ENCODE peak calls at places on chromosomes 3 and 15, in ten cellular contexts. One of them, this sample, is unnamed.

GRCh38 chr15:32657198-32657886 is 15.8 kb downstream of the SCG5 start:
- DNase-seq in mesenchymal stem cell: no peak
- DNase-seq in mesendoderm: no peak
- DNase-seq in sigmoid colon: no peak
- DNase-seq in body of pancreas: peak; percentile 70
- DNase-seq in testis: no peak
- DNase-seq in fibroblast of lung: no peak
- DNase-seq in H9: no peak
- DNase-seq in GM23248: no peak
- DNase-seq in psoas muscle: no peak
- DNase-seq in this sample: peak; percentile 65

GRCh38 chr3:111763101-111763500 is 96.0 kb upstream of the PHLDB2 start:
- DNase-seq in mesenchymal stem cell: peak; percentile 24
- DNase-seq in mesendoderm: no peak
- DNase-seq in sigmoid colon: no peak
- DNase-seq in body of pancreas: no peak
- DNase-seq in testis: no peak
- DNase-seq in fibroblast of lung: no peak
- DNase-seq in H9: no peak
- DNase-seq in GM23248: peak; percentile 20
- DNase-seq in psoas muscle: no peak
- DNase-seq in this sample: peak; percentile 72

GRCh38 chr3:11291808-11292207 is 19.6 kb downstream of the ATG7 start:
- DNase-seq in mesenchymal stem cell: no peak
- DNase-seq in mesendoderm: no peak
- DNase-seq in sigmoid colon: no peak
- DNase-seq in body of pancreas: no peak
- DNase-seq in testis: no peak
- DNase-seq in fibroblast of lung: no peak
- DNase-seq in H9: no peak
- DNase-seq in GM23248: no peak
- DNase-seq in psoas muscle: no peak
- DNase-seq in this sample: no peak

GRCh38 chr3:159877924-159878323 is 110.7 kb upstream of the IL12A start:
- DNase-seq in mesenchymal stem cell: no peak
- DNase-seq in mesendoderm: no peak
- DNase-seq in sigmoid colon: no peak
- DNase-seq in body of pancreas: no peak
- DNase-seq in testis: no peak
- DNase-seq in fibroblast of lung: no peak
- DNase-seq in H9: no peak
- DNase-seq in GM23248: peak; percentile 23
- DNase-seq in psoas muscle: no peak
- DNase-seq in this sample: no peak

GRCh38 chr3:141485578-141486415 is 1.0 kb upstream of the RASA2 start:
- DNase-seq in mesenchymal stem cell: peak; percentile 77
- DNase-seq in mesendoderm: peak; percentile 42
- DNase-seq in sigmoid colon: no peak
- DNase-seq in body of pancreas: no peak
- DNase-seq in testis: no peak
- DNase-seq in fibroblast of lung: peak; percentile 40
- DNase-seq in H9: no peak
- DNase-seq in GM23248: peak; percentile 90
- DNase-seq in psoas muscle: no peak
- DNase-seq in this sample: peak; percentile 86

GRCh38 chr3:196193037-196193737 is 18.0 kb downstream of the ZDHHC19 start:
- DNase-seq in mesenchymal stem cell: no peak
- DNase-seq in mesendoderm: no peak
- DNase-seq in sigmoid colon: no peak
- DNase-seq in body of pancreas: no peak
- DNase-seq in testis: no peak
- DNase-seq in fibroblast of lung: no peak
- DNase-seq in H9: no peak
- DNase-seq in GM23248: no peak
- DNase-seq in psoas muscle: peak; percentile 14
- DNase-seq in this sample: no peak

GRCh38 chr15:84142888-84143337 is 92.7 kb upstream of the GOLGA6L4 start:
- DNase-seq in mesenchymal stem cell: peak; percentile 87
- DNase-seq in mesendoderm: peak; percentile 86
- DNase-seq in sigmoid colon: peak; percentile 87
- DNase-seq in body of pancreas: peak; percentile 83
- DNase-seq in testis: peak; percentile 86
- DNase-seq in fibroblast of lung: peak; percentile 88
- DNase-seq in H9: peak; percentile 84
- DNase-seq in GM23248: peak; percentile 83
- DNase-seq in psoas muscle: no peak
- DNase-seq in this sample: peak; percentile 57

GRCh38 chr3:14640157-14640562 is 11.4 kb upstream of the CCDC174 start:
- DNase-seq in mesenchymal stem cell: no peak
- DNase-seq in mesendoderm: no peak
- DNase-seq in sigmoid colon: no peak
- DNase-seq in body of pancreas: no peak
- DNase-seq in testis: no peak
- DNase-seq in fibroblast of lung: no peak
- DNase-seq in H9: no peak
- DNase-seq in GM23248: peak; percentile 49
- DNase-seq in psoas muscle: no peak
- DNase-seq in this sample: no peak

DNA sequence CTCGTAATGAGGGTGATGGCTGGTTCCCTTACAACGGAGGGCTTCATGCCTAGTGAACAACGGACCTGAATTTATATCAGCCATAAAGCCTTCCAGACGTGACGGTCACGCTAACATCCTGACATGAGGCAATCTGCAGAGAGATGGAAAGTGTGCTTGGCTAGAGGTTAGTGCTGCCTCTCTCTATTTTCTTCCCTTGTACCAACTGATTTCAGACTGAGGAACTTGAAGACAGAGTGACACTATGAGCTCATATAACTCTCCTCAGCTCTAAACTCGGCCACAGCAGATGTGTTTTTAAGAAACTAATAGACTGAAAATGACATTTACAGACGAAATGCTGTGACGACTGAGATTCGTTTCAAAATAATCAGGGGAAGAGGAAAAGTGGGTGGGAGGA is 122.4 kb downstream of the XXYLT1 start:
- DNase-seq in mesenchymal stem cell: peak; percentile 52
- DNase-seq in mesendoderm: no peak
- DNase-seq in sigmoid colon: no peak
- DNase-seq in body of pancreas: no peak
- DNase-seq in testis: no peak
- DNase-seq in fibroblast of lung: peak; percentile 26
- DNase-seq in H9: no peak
- DNase-seq in GM23248: peak; percentile 43
- DNase-seq in psoas muscle: no peak
- DNase-seq in this sample: no peak
- H3K4me1 ChIP-seq in mesenchymal stem cell: peaks cover 16% of the 10 kb centered on the region
- H3K4me1 ChIP-seq in mesendoderm: peaks cover 13% of the 10 kb centered on the region
- H3K4me1 ChIP-seq in sigmoid colon: peaks cover 35% of the 10 kb centered on the region
- H3K4me1 ChIP-seq in body of pancreas: peaks cover 15% of the 10 kb centered on the region
- H3K4me1 ChIP-seq in testis: peaks cover 5% of the 10 kb centered on the region
- H3K4me1 ChIP-seq in fibroblast of lung: peaks cover 44% of the 10 kb centered on the region
- H3K4me1 ChIP-seq in H9: peaks cover 9% of the 10 kb centered on the region
- H3K4me1 ChIP-seq in GM23248: peaks cover 25% of the 10 kb centered on the region
- H3K4me1 ChIP-seq in psoas muscle: peaks cover 6% of the 10 kb centered on the region
- H3K4me1 ChIP-seq in this sample: peaks cover 22% of the 10 kb centered on the region

GRCh38 chr15:22263738-22264137 is 183.4 kb downstream of the OR4M2 start:
- DNase-seq in mesenchymal stem cell: no peak
- DNase-seq in mesendoderm: no peak
- DNase-seq in sigmoid colon: no peak
- DNase-seq in body of pancreas: no peak
- DNase-seq in testis: no peak
- DNase-seq in fibroblast of lung: no peak
- DNase-seq in H9: no peak
- DNase-seq in GM23248: no peak
- DNase-seq in psoas muscle: no peak
- DNase-seq in this sample: no peak

GRCh38 chr15:22262613-22263020 is 182.3 kb downstream of the OR4M2 start:
- DNase-seq in mesenchymal stem cell: no peak
- DNase-seq in mesendoderm: no peak
- DNase-seq in sigmoid colon: no peak
- DNase-seq in body of pancreas: no peak
- DNase-seq in testis: peak; percentile 20
- DNase-seq in fibroblast of lung: no peak
- DNase-seq in H9: no peak
- DNase-seq in GM23248: no peak
- DNase-seq in psoas muscle: peak; percentile 63
- DNase-seq in this sample: no peak

GRCh38 chr15:22265056-22265945 is 185.0 kb downstream of the OR4M2 start:
- DNase-seq in mesenchymal stem cell: no peak
- DNase-seq in mesendoderm: no peak
- DNase-seq in sigmoid colon: no peak
- DNase-seq in body of pancreas: no peak
- DNase-seq in testis: no peak
- DNase-seq in fibroblast of lung: no peak
- DNase-seq in H9: no peak
- DNase-seq in GM23248: no peak
- DNase-seq in psoas muscle: no peak
- DNase-seq in this sample: no peak

GRCh38 chr15:22265961-22266360 is 185.6 kb downstream of the OR4M2 start:
- DNase-seq in mesenchymal stem cell: no peak
- DNase-seq in mesendoderm: no peak
- DNase-seq in sigmoid colon: no peak
- DNase-seq in body of pancreas: no peak
- DNase-seq in testis: no peak
- DNase-seq in fibroblast of lung: no peak
- DNase-seq in H9: no peak
- DNase-seq in GM23248: no peak
- DNase-seq in psoas muscle: no peak
- DNase-seq in this sample: no peak

DNA sequence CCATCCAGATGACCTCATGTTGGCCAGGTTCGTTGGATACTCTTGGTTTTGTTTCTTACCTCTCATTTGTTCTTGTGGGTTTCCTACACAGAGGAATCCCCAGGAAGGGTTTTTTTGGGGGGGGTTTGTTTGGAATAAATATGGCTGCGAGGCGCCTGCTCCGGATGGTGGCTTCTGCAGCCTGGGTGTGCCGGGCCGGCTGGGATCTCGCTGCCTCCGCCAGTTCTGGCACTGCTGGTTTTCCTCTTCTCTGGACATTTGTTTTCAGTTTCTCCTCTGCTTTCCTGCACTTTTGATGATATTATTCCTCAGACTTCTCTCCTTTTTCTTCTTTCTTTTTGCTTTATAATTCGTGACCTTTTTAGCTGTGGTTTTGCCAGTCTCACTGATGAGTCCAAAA is 187.4 kb downstream of the OR4M2 start:
- DNase-seq in mesenchymal stem cell: no peak
- DNase-seq in mesendoderm: no peak
- DNase-seq in sigmoid colon: no peak
- DNase-seq in body of pancreas: no peak
- DNase-seq in testis: no peak
- DNase-seq in fibroblast of lung: no peak
- DNase-seq in H9: no peak
- DNase-seq in GM23248: no peak
- DNase-seq in psoas muscle: no peak
- DNase-seq in this sample: no peak
- H3K27me3 ChIP-seq in mesenchymal stem cell: no peaks in the 10 kb centered on the region
- H3K27me3 ChIP-seq in mesendoderm: no peaks in the 10 kb centered on the region
- H3K27me3 ChIP-seq in sigmoid colon: no peaks in the 10 kb centered on the region
- H3K27me3 ChIP-seq in body of pancreas: no peaks in the 10 kb centered on the region
- H3K27me3 ChIP-seq in testis: no peaks in the 10 kb centered on the region
- H3K27me3 ChIP-seq in fibroblast of lung: no peaks in the 10 kb centered on the region
- H3K27me3 ChIP-seq in H9: no peaks in the 10 kb centered on the region
- H3K27me3 ChIP-seq in GM23248: no peaks in the 10 kb centered on the region
- H3K27me3 ChIP-seq in psoas muscle: no peaks in the 10 kb centered on the region
- H3K27me3 ChIP-seq in this sample: no peaks in the 10 kb centered on the region

GRCh38 chr3:161333696-161334095 is 37.6 kb downstream of the SPTSSB start:
- DNase-seq in mesenchymal stem cell: no peak
- DNase-seq in mesendoderm: no peak
- DNase-seq in sigmoid colon: no peak
- DNase-seq in body of pancreas: no peak
- DNase-seq in testis: no peak
- DNase-seq in fibroblast of lung: no peak
- DNase-seq in H9: no peak
- DNase-seq in GM23248: no peak
- DNase-seq in psoas muscle: no peak
- DNase-seq in this sample: no peak

GRCh38 chr3:161339517-161340500 is 31.5 kb downstream of the SPTSSB start:
- DNase-seq in mesenchymal stem cell: peak; percentile 28
- DNase-seq in mesendoderm: no peak
- DNase-seq in sigmoid colon: no peak
- DNase-seq in body of pancreas: no peak
- DNase-seq in testis: no peak
- DNase-seq in fibroblast of lung: no peak
- DNase-seq in H9: no peak
- DNase-seq in GM23248: no peak
- DNase-seq in psoas muscle: no peak
- DNase-seq in this sample: no peak

GRCh38 chr3:161332792-161333191 is 38.5 kb downstream of the SPTSSB start:
- DNase-seq in mesenchymal stem cell: no peak
- DNase-seq in mesendoderm: no peak
- DNase-seq in sigmoid colon: no peak
- DNase-seq in body of pancreas: no peak
- DNase-seq in testis: no peak
- DNase-seq in fibroblast of lung: no peak
- DNase-seq in H9: no peak
- DNase-seq in GM23248: no peak
- DNase-seq in psoas muscle: no peak
- DNase-seq in this sample: no peak

GRCh38 chr3:161336661-161337060 is 34.7 kb downstream of the SPTSSB start:
- DNase-seq in mesenchymal stem cell: no peak
- DNase-seq in mesendoderm: no peak
- DNase-seq in sigmoid colon: no peak
- DNase-seq in body of pancreas: no peak
- DNase-seq in testis: no peak
- DNase-seq in fibroblast of lung: no peak
- DNase-seq in H9: no peak
- DNase-seq in GM23248: no peak
- DNase-seq in psoas muscle: no peak
- DNase-seq in this sample: no peak

GRCh38 chr3:161337311-161337710 is 34.0 kb downstream of the SPTSSB start:
- DNase-seq in mesenchymal stem cell: no peak
- DNase-seq in mesendoderm: no peak
- DNase-seq in sigmoid colon: no peak
- DNase-seq in body of pancreas: no peak
- DNase-seq in testis: no peak
- DNase-seq in fibroblast of lung: no peak
- DNase-seq in H9: no peak
- DNase-seq in GM23248: no peak
- DNase-seq in psoas muscle: no peak
- DNase-seq in this sample: no peak
- H3K27ac ChIP-seq in mesenchymal stem cell: no peak overlapping the region
- H3K27ac ChIP-seq in mesendoderm: no peak overlapping the region
- H3K27ac ChIP-seq in sigmoid colon: no peak overlapping the region
- H3K27ac ChIP-seq in body of pancreas: no peak overlapping the region
- H3K27ac ChIP-seq in testis: no peak overlapping the region
- H3K27ac ChIP-seq in fibroblast of lung: no peak overlapping the region
- H3K27ac ChIP-seq in H9: no peak overlapping the region
- H3K27ac ChIP-seq in GM23248: no peak overlapping the region
- H3K27ac ChIP-seq in psoas muscle: no peak overlapping the region
- H3K27ac ChIP-seq in this sample: no peak overlapping the region

GRCh38 chr3:52892625-52893311 is 4.6 kb downstream of the STIMATE start:
- DNase-seq in mesenchymal stem cell: no peak
- DNase-seq in mesendoderm: peak; percentile 7
- DNase-seq in sigmoid colon: no peak
- DNase-seq in body of pancreas: no peak
- DNase-seq in testis: no peak
- DNase-seq in fibroblast of lung: no peak
- DNase-seq in H9: no peak
- DNase-seq in GM23248: peak; percentile 54
- DNase-seq in psoas muscle: no peak
- DNase-seq in this sample: no peak
- H3K4me1 ChIP-seq in mesenchymal stem cell: peaks cover 11% of the 10 kb centered on the region
- H3K4me1 ChIP-seq in mesendoderm: no peaks in the 10 kb centered on the region
- H3K4me1 ChIP-seq in sigmoid colon: peaks cover 50% of the 10 kb centered on the region
- H3K4me1 ChIP-seq in body of pancreas: peaks cover 71% of the 10 kb centered on the region
- H3K4me1 ChIP-seq in testis: peaks cover 35% of the 10 kb centered on the region
- H3K4me1 ChIP-seq in fibroblast of lung: peaks cover 10% of the 10 kb centered on the region
- H3K4me1 ChIP-seq in H9: no peaks in the 10 kb centered on the region
- H3K4me1 ChIP-seq in GM23248: peaks cover 30% of the 10 kb centered on the region
- H3K4me1 ChIP-seq in psoas muscle: peaks cover 44% of the 10 kb centered on the region
- H3K4me1 ChIP-seq in this sample: peaks cover 6% of the 10 kb centered on the region

This sample was measured in foreskin keratinocyte.